ENCODE peak calls at places on chromosome 11, in six cellular contexts. J is SIG-M5; C is head of caudate nucleus; S is ELR; H is effector memory CD4-positive, alpha-beta T cell; A is NAMALWA. X is an unnamed sample.
A peak's percentile ranks its signal among the peaks of the same experiment; 100 is the strongest.

GRCh38 chr11:118437736-118438125 is 1.4 kb downstream of the KMT2A start:
- DNase-seq in H (peak; percentile 18), J (no peak), A (peak; percentile 51), S (peak; percentile 57), C (peak; percentile 65), X (no peak)

GRCh38 chr11:6623391-6624363 is 4.5 kb upstream of the TPP1 start:
- DNase-seq in J (no peak), A (no peak), C (no peak), H (no peak), S (no peak), X (no peak)

GRCh38 chr11:131449391-131450019 is 79.1 kb downstream of the NTM start:
- DNase-seq in J (no peak), A (no peak), S (no peak), C (no peak), H (no peak), X (no peak)

GRCh38 chr11:35065566-35065965 is 73.4 kb upstream of the CD44 start:
- DNase-seq in C (no peak), J (no peak), H (no peak), S (no peak), A (no peak), X (no peak)

GRCh38 chr11:7571640-7572000 is 57.8 kb downstream of the PPFIBP2 start:
- DNase-seq in S (peak; percentile 71), A (peak; percentile 12), J (no peak), H (no peak), C (peak; percentile 88), X (peak; percentile 60)

GRCh38 chr11:106012744-106013143 is 9.3 kb downstream of the MSANTD4 start:
- DNase-seq in H (no peak), J (no peak), C (peak; percentile 24), S (peak; percentile 79), A (no peak), X (peak; percentile 88)

GRCh38 chr11:62269654-62270278 is at the start of gene SCGB2A2:
- DNase-seq in S (peak; percentile 3), C (no peak), A (peak; percentile 4), J (no peak), H (no peak), X (no peak)

GRCh38 chr11:35138606-35138948 is 394 bp upstream of the CD44 start:
- DNase-seq in A (no peak), S (peak; percentile 84), H (no peak), C (no peak), J (no peak), X (no peak)

GRCh38 chr11:109033627-109034340 is 368.9 kb downstream of the DDX10 start:
- DNase-seq in C (no peak), H (no peak), S (peak; percentile 92), A (no peak), J (no peak), X (peak; percentile 86)

GRCh38 chr11:65625628-65626342 is 10.2 kb downstream of the PCNX3 start:
- DNase-seq in J (no peak), A (peak; percentile 61), S (peak; percentile 49), H (peak; percentile 36), C (peak; percentile 86), X (peak; percentile 24)

X was measured in HCEC 1CT.